ENCODE peak calls at places on chromosomes 1 and 21, in nine cellular contexts. W is occipital lobe; G is GM04504; D is effector memory CD8-positive, alpha-beta T cell; Q is stimulated activated CD8-positive, alpha-beta memory T cell treated with anti-CD3 and anti-CD28 coated beads, Interleukin-4, amount 100 ng/mL, for 1 hour; Z is effector CD4-positive, alpha-beta T cell; J is iPS-NIHi11; N is CD8-positive, alpha-beta T cell; V is T follicular helper cell. Y is an unnamed sample.

GRCh38 chr1:110383311-110383990 is 7.4 kb downstream of the SLC16A4 start:
- DNase-seq in V (no peak), J (no peak), W (no peak), D (no peak), Z (no peak), Q (no peak), N (no peak), G (no peak), Y (no peak)

GRCh38 chr1:108028841-108029401 is 63.9 kb upstream of the VAV3 start:
- DNase-seq in N (no peak), J (no peak), Z (no peak), G (no peak), Q (no peak), D (no peak), W (no peak), V (no peak), Y (no peak)

GRCh38 chr1:42981871-42982270 is 23.2 kb upstream of the SLC2A1 start:
- DNase-seq in W (no peak), D (no peak), V (no peak), G (no peak), N (no peak), J (no peak), Z (no peak), Q (no peak), Y (no peak)

GRCh38 chr1:59212715-59213114 is 84.2 kb upstream of the FGGY start:
- DNase-seq in Z (no peak), J (no peak), N (no peak), Q (no peak), G (no peak), W (no peak), V (no peak), D (no peak), Y (no peak)

GRCh38 chr1:29532741-29533140 is 296.4 kb downstream of the PTPRU start:
- DNase-seq in N (no peak), V (no peak), J (no peak), Q (no peak), D (no peak), G (no peak), W (no peak), Z (no peak), Y (no peak)

GRCh38 chr21:38476385-38476784 is 21.9 kb downstream of the ERG start:
- DNase-seq in W (no peak), N (no peak), D (no peak), Z (no peak), Q (no peak), G (no peak), V (no peak), J (no peak), Y (no peak)

GRCh38 chr1:209190591-209191241 is 392.8 kb upstream of the CAMK1G start:
- DNase-seq in G (no peak), N (no peak), W (no peak), Q (no peak), J (peak), Z (no peak), V (no peak), D (no peak), Y (no peak)

GRCh38 chr1:99230695-99231094 is 33.6 kb upstream of the PLPPR4 start:
- DNase-seq in Q (no peak), D (no peak), G (no peak), W (no peak), J (no peak), Z (no peak), N (no peak), V (no peak), Y (no peak)

GRCh38 chr1:203475012-203475981 is at the start of gene PRELP:
- DNase-seq in V (no peak), W (no peak), J (peak), N (no peak), D (no peak), Q (no peak), G (no peak), Z (no peak), Y (no peak)